ENCODE peak calls at places on chromosomes 13 and 19, in six cellular contexts. One of them, this sample, is unnamed.

GRCh38 chr13:35448465-35448864 is 28.0 kb downstream of the MAB21L1 start:
- DNase-seq in IMR-90: no peak
- DNase-seq in neuronal stem cell: no peak
- DNase-seq in trophoblast cell: no peak
- DNase-seq in H9: no peak
- DNase-seq in mesendoderm: no peak
- DNase-seq in this sample: no peak

GRCh38 chr13:82681535-82681934 is 1200.7 kb downstream of the SLITRK1 start:
- DNase-seq in IMR-90: no peak
- DNase-seq in neuronal stem cell: no peak
- DNase-seq in trophoblast cell: no peak
- DNase-seq in H9: peak; percentile 46
- DNase-seq in mesendoderm: peak; percentile 85
- DNase-seq in this sample: no peak

GRCh38 chr13:20263393-20264044 is 31.4 kb upstream of the GJB6 start:
- DNase-seq in IMR-90: no peak
- DNase-seq in neuronal stem cell: no peak
- DNase-seq in trophoblast cell: no peak
- DNase-seq in H9: no peak
- DNase-seq in mesendoderm: no peak
- DNase-seq in this sample: no peak

GRCh38 chr13:37306778-37307544 is 201.5 kb upstream of the CSNK1A1L start:
- DNase-seq in IMR-90: peak; percentile 98
- DNase-seq in neuronal stem cell: no peak
- DNase-seq in trophoblast cell: no peak
- DNase-seq in H9: no peak
- DNase-seq in mesendoderm: no peak
- DNase-seq in this sample: peak; percentile 87

GRCh38 chr13:114073881-114074551 is 58.4 kb downstream of the RASA3 start:
- DNase-seq in IMR-90: no peak
- DNase-seq in neuronal stem cell: no peak
- DNase-seq in trophoblast cell: no peak
- DNase-seq in H9: no peak
- DNase-seq in mesendoderm: no peak
- DNase-seq in this sample: no peak

GRCh38 chr13:25169356-25169755 is 2.7 kb downstream of the AMER2 start:
- DNase-seq in IMR-90: no peak
- DNase-seq in neuronal stem cell: no peak
- DNase-seq in trophoblast cell: no peak
- DNase-seq in H9: no peak
- DNase-seq in mesendoderm: no peak
- DNase-seq in this sample: no peak

GRCh38 chr13:42815686-42816085 is 34.3 kb downstream of the FAM216B start:
- DNase-seq in IMR-90: peak; percentile 31
- DNase-seq in neuronal stem cell: no peak
- DNase-seq in trophoblast cell: no peak
- DNase-seq in H9: no peak
- DNase-seq in mesendoderm: no peak
- DNase-seq in this sample: no peak

GRCh38 chr13:106318941-106319411 is 216.5 kb downstream of the EFNB2 start:
- DNase-seq in IMR-90: peak; percentile 96
- DNase-seq in neuronal stem cell: no peak
- DNase-seq in trophoblast cell: peak; percentile 85
- DNase-seq in H9: no peak
- DNase-seq in mesendoderm: peak; percentile 97
- DNase-seq in this sample: peak; percentile 89

GRCh38 chr13:107034236-107034635 is 466.3 kb upstream of the ARGLU1 start:
- DNase-seq in IMR-90: peak; percentile 52
- DNase-seq in neuronal stem cell: no peak
- DNase-seq in trophoblast cell: no peak
- DNase-seq in H9: no peak
- DNase-seq in mesendoderm: no peak
- DNase-seq in this sample: no peak

GRCh38 chr19:2194513-2195078 is 30.9 kb downstream of the DOT1L start:
- DNase-seq in IMR-90: no peak
- DNase-seq in neuronal stem cell: no peak
- DNase-seq in trophoblast cell: no peak
- DNase-seq in H9: no peak
- DNase-seq in mesendoderm: no peak
- DNase-seq in this sample: no peak

GRCh38 chr13:110644892-110645521 is 29.7 kb downstream of the NAXD start:
- DNase-seq in IMR-90: peak; percentile 55
- DNase-seq in neuronal stem cell: peak; percentile 65
- DNase-seq in trophoblast cell: peak; percentile 57
- DNase-seq in H9: peak; percentile 93
- DNase-seq in mesendoderm: peak; percentile 92
- DNase-seq in this sample: peak; percentile 75

GRCh38 chr13:46388846-46389245 is 1.8 kb upstream of the RUBCNL start:
- DNase-seq in IMR-90: no peak
- DNase-seq in neuronal stem cell: no peak
- DNase-seq in trophoblast cell: no peak
- DNase-seq in H9: no peak
- DNase-seq in mesendoderm: peak; percentile 77
- DNase-seq in this sample: no peak

GRCh38 chr13:45863716-45864590 is 12.4 kb upstream of the SIAH3 start:
- DNase-seq in IMR-90: no peak
- DNase-seq in neuronal stem cell: no peak
- DNase-seq in trophoblast cell: no peak
- DNase-seq in H9: no peak
- DNase-seq in mesendoderm: peak; percentile 38
- DNase-seq in this sample: no peak

GRCh38 chr19:50916069-50916468 is 4.9 kb upstream of the KLK4 start:
- DNase-seq in IMR-90: no peak
- DNase-seq in neuronal stem cell: no peak
- DNase-seq in trophoblast cell: no peak
- DNase-seq in H9: no peak
- DNase-seq in mesendoderm: no peak
- DNase-seq in this sample: no peak

GRCh38 chr19:58328999-58329398 is 2.2 kb downstream of the ZSCAN22 start:
- DNase-seq in IMR-90: no peak
- DNase-seq in neuronal stem cell: peak; percentile 47
- DNase-seq in trophoblast cell: no peak
- DNase-seq in H9: peak; percentile 77
- DNase-seq in mesendoderm: peak; percentile 81
- DNase-seq in this sample: no peak

GRCh38 chr19:21571316-21571715 is 65.9 kb downstream of the ZNF429 start:
- DNase-seq in IMR-90: no peak
- DNase-seq in neuronal stem cell: no peak
- DNase-seq in trophoblast cell: no peak
- DNase-seq in H9: no peak
- DNase-seq in mesendoderm: no peak
- DNase-seq in this sample: no peak

GRCh38 chr13:114035583-114036501 is 62.0 kb upstream of the C13orf46 start:
- DNase-seq in IMR-90: peak; percentile 35
- DNase-seq in neuronal stem cell: no peak
- DNase-seq in trophoblast cell: no peak
- DNase-seq in H9: no peak
- DNase-seq in mesendoderm: no peak
- DNase-seq in this sample: no peak

GRCh38 chr13:45292176-45292575 is 48.8 kb downstream of the TPT1 start:
- DNase-seq in IMR-90: no peak
- DNase-seq in neuronal stem cell: no peak
- DNase-seq in trophoblast cell: no peak
- DNase-seq in H9: peak; percentile 9
- DNase-seq in mesendoderm: no peak
- DNase-seq in this sample: no peak

GRCh38 chr13:99663908-99664307 is 162.6 kb downstream of the TM9SF2 start:
- DNase-seq in IMR-90: no peak
- DNase-seq in neuronal stem cell: no peak
- DNase-seq in trophoblast cell: no peak
- DNase-seq in H9: no peak
- DNase-seq in mesendoderm: no peak
- DNase-seq in this sample: no peak

GRCh38 chr13:99665716-99666115 is 164.4 kb downstream of the TM9SF2 start:
- DNase-seq in IMR-90: no peak
- DNase-seq in neuronal stem cell: no peak
- DNase-seq in trophoblast cell: no peak
- DNase-seq in H9: no peak
- DNase-seq in mesendoderm: no peak
- DNase-seq in this sample: no peak

GRCh38 chr13:99662678-99663077 is 161.4 kb downstream of the TM9SF2 start:
- DNase-seq in IMR-90: no peak
- DNase-seq in neuronal stem cell: no peak
- DNase-seq in trophoblast cell: no peak
- DNase-seq in H9: no peak
- DNase-seq in mesendoderm: no peak
- DNase-seq in this sample: no peak

GRCh38 chr13:99663185-99663825 is 162.0 kb downstream of the TM9SF2 start:
- DNase-seq in IMR-90: no peak
- DNase-seq in neuronal stem cell: no peak
- DNase-seq in trophoblast cell: no peak
- DNase-seq in H9: no peak
- DNase-seq in mesendoderm: no peak
- DNase-seq in this sample: no peak

GRCh38 chr13:99666146-99666805 is 165.0 kb downstream of the TM9SF2 start:
- DNase-seq in IMR-90: no peak
- DNase-seq in neuronal stem cell: no peak
- DNase-seq in trophoblast cell: no peak
- DNase-seq in H9: no peak
- DNase-seq in mesendoderm: no peak
- DNase-seq in this sample: no peak
- H3K18ac ChIP-seq in IMR-90: no peak overlapping the region
- H3K18ac ChIP-seq in neuronal stem cell: peak overlapping the region; percentile 85
- H3K18ac ChIP-seq in trophoblast cell: no peak overlapping the region
- H3K18ac ChIP-seq in H9: peak overlapping the region; percentile 51
- H3K18ac ChIP-seq in mesendoderm: no peak overlapping the region
- H3K18ac ChIP-seq in this sample: no peak overlapping the region

DNA sequence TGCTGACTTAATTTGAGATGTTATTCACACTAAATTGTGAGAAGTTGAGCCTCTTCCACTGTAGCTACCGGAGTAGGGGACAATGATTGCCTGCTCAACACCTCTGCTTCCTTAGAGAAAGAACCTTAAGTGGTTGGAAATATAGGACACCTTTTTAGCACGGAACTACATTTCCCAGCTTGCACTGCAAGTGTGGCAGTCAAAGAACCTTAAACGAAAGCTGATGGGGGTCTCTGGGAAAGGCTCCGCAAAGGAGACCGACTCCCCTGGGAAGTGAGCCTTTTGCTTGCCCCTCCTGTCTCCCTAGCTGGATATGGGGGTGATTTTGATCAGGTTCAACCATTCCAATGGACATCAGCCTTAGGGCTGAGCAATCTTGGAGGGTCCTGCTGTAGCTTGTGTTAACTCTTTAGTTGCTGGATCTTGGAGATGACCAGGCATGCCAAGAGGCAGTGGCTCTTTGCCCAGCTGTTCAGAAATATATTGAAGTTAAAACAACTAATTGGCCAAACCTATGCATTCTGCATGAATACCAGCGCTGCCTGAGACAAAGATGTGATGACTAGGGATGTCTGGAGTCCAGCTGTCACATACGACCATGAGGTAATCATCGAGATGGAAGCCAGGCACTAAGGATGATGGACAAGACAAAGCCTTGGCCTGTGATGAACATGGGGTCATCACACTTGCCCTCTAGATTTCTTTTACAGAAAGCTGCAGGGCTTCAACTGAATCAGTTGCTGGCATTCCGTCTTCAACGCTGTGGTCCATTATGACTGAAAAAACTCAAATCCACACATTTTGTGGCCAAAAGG is 286.4 kb downstream of the FOXO1 start:
- DNase-seq in IMR-90: no peak
- DNase-seq in neuronal stem cell: no peak
- DNase-seq in trophoblast cell: no peak
- DNase-seq in H9: no peak
- DNase-seq in mesendoderm: peak; percentile 62
- DNase-seq in this sample: no peak
- H3K18ac ChIP-seq in IMR-90: no peak overlapping the region
- H3K18ac ChIP-seq in neuronal stem cell: no peak overlapping the region
- H3K18ac ChIP-seq in trophoblast cell: peak overlapping the region; percentile 76
- H3K18ac ChIP-seq in H9: no peak overlapping the region
- H3K18ac ChIP-seq in mesendoderm: no peak overlapping the region
- H3K18ac ChIP-seq in this sample: no peak overlapping the region

DNA sequence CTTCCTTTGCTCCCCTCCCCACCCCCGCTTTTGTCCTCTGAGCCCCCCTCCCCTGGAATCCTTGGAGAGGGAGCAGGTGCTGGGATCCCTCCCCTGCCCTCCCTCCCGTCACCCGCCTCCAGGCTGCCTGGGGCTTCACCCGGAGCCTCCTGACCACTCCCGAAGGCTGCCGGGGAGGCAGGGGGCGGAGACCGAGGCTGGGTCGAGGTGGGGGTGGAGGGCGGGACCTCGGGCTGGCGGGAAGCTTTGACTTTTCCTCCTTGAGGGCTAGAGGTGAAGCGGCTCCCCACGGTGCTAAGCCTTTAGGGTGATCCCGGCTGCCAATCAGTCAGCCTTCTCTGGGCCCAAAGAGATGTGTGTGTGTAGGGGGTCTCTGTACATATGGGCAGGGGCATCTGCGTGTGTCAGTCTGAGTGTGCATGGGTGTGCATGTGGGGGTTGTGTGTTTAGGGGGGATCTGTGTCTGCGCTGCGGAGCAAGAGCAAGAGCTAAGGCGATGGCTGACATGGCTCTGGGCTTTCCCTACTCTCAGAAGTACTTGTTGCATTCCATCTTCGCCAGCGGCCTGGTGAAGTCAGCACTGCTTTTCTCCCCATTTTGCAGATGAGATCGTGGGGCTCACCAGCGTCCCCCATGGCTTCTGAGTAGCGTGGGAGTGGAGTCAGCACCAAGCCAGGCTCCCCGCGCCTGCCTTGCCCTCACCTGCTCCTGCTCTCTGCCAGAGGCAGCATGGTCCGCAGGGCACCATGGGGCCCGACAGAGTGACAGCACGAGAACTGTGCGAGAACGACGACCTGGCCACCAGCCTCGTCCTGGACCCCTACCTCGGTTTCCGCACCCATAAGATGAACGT is 1.7 kb downstream of the KMT5C start:
- DNase-seq in IMR-90: peak; percentile 33
- DNase-seq in neuronal stem cell: peak; percentile 84
- DNase-seq in trophoblast cell: peak; percentile 50
- DNase-seq in H9: peak; percentile 90
- DNase-seq in mesendoderm: peak; percentile 91
- DNase-seq in this sample: peak; percentile 65
- H3K18ac ChIP-seq in IMR-90: no peak overlapping the region
- H3K18ac ChIP-seq in neuronal stem cell: peak overlapping the region; percentile 15
- H3K18ac ChIP-seq in trophoblast cell: peak overlapping the region; percentile 7
- H3K18ac ChIP-seq in H9: no peak overlapping the region
- H3K18ac ChIP-seq in mesendoderm: peak overlapping the region; percentile 31
- H3K18ac ChIP-seq in this sample: no peak overlapping the region

DNA sequence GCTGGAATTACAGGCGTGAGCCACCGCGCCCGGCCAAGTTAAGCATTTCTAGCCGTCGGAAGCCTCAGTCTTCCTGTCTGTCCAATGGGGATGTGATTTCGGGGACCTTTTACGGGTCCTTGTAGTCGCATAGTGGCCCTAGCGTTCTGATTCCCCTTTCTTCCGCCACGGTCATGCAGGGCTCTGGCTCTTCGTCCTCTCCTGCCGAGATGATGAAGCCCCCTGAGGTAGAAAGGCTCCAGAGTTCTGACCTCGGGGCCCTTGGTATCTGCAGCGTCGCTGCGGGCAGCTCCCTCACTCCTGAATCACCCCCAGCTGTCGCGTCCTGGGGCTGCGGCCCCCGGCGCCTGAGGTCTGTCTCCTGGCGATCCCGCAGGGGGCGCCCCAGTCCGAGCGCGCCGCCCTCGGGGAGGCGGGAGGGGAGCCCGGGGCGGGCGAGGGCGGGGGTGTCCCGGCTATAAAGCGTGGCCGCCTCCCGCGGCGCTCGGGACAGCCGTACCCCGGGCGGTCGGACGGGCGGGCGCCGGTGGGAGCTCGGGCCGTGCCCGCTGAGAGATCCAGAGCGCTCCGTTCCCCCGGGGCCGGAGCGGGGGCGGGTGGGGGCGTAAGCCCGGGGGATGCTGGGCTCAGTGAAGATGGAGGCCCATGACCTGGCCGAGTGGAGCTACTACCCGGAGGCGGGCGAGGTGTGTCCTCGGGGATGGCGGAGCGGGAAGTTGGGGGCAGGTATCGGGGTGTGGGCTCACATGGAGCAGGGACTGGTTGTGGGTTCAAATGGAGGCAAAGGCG is at the start of gene FOXA3:
- DNase-seq in IMR-90: peak; percentile 17
- DNase-seq in neuronal stem cell: no peak
- DNase-seq in trophoblast cell: no peak
- DNase-seq in H9: peak; percentile 83
- DNase-seq in mesendoderm: peak; percentile 89
- DNase-seq in this sample: peak; percentile 62
- H3K18ac ChIP-seq in IMR-90: no peak within 1 kb of the TSS
- H3K18ac ChIP-seq in neuronal stem cell: peak within 1 kb of the TSS; percentile 81
- H3K18ac ChIP-seq in trophoblast cell: peak within 1 kb of the TSS; percentile 39
- H3K18ac ChIP-seq in H9: peak within 1 kb of the TSS; percentile 99
- H3K18ac ChIP-seq in mesendoderm: peak within 1 kb of the TSS; percentile 97
- H3K18ac ChIP-seq in this sample: peak within 1 kb of the TSS; percentile 53

This sample was measured in mesenchymal stem cell.